ENCODE peak calls at places on chromosome 6, in eight cellular contexts. E, H, M, T, Z, D, X and I are unnamed samples.

GRCh38 chr6:3195695-3196497 is 31.6 kb downstream of the TUBB2B start:
- DNase-seq in E (no peak), H (no peak), M (no peak), T (no peak), Z (peak; percentile 37), D (no peak), X (no peak), I (no peak)

GRCh38 chr6:26233608-26234420 is 131.2 kb upstream of the BTN3A2 start:
- DNase-seq in E (peak; percentile 78), H (peak; percentile 46), M (peak; percentile 83), T (no peak), Z (no peak), D (peak; percentile 63), X (no peak), I (peak; percentile 62)

GRCh38 chr6:41457303-41457670 is 88.9 kb upstream of the FOXP4 start:
- DNase-seq in E (no peak), H (no peak), M (no peak), T (no peak), Z (no peak), D (no peak), X (no peak), I (no peak)

GRCh38 chr6:56172144-56172543 is 75.2 kb downstream of the COL21A1 start:
- DNase-seq in E (no peak), H (no peak), M (no peak), T (no peak), Z (no peak), D (no peak), X (no peak), I (no peak)

GRCh38 chr6:167422934-167423333 is 98.0 kb downstream of the TTLL2 start:
- DNase-seq in E (no peak), H (no peak), M (no peak), T (no peak), Z (no peak), D (no peak), X (no peak), I (no peak)

GRCh38 chr6:47525330-47526057 is 47.9 kb downstream of the CD2AP start:
- DNase-seq in E (no peak), H (no peak), M (no peak), T (no peak), Z (no peak), D (no peak), X (no peak), I (no peak)

GRCh38 chr6:27297857-27298730 is 14.0 kb downstream of the POM121L2 start:
- DNase-seq in E (peak; percentile 41), H (no peak), M (no peak), T (no peak), Z (no peak), D (no peak), X (no peak), I (no peak)

GRCh38 chr6:41469951-41470340 is 76.2 kb upstream of the FOXP4 start:
- DNase-seq in E (no peak), H (no peak), M (no peak), T (no peak), Z (no peak), D (no peak), X (peak; percentile 52), I (no peak)

GRCh38 chr6:125201961-125202729 is 48.6 kb downstream of the TPD52L1 start:
- DNase-seq in E (no peak), H (no peak), M (peak; percentile 79), T (no peak), Z (no peak), D (no peak), X (peak; percentile 53), I (peak; percentile 30)

GRCh38 chr6:169292340-169293124 is 38.9 kb upstream of the THBS2 start:
- DNase-seq in E (no peak), H (no peak), M (peak; percentile 86), T (no peak), Z (no peak), D (no peak), X (no peak), I (peak; percentile 77)

GRCh38 chr6:111658445-111659154 is 52.9 kb upstream of the TRAF3IP2 start:
- DNase-seq in E (no peak), H (no peak), M (no peak), T (no peak), Z (no peak), D (no peak), X (no peak), I (no peak)

GRCh38 chr6:27542485-27542884 is 69.6 kb upstream of the ZNF184 start:
- DNase-seq in E (no peak), H (no peak), M (no peak), T (no peak), Z (no peak), D (no peak), X (no peak), I (no peak)

GRCh38 chr6:4271761-4272505 is 136.6 kb upstream of the ECI2 start:
- DNase-seq in E (no peak), H (no peak), M (no peak), T (no peak), Z (no peak), D (no peak), X (no peak), I (no peak)

GRCh38 chr6:27031302-27031701 is 216.2 kb upstream of the PRSS16 start:
- DNase-seq in E (no peak), H (no peak), M (no peak), T (no peak), Z (no peak), D (no peak), X (no peak), I (no peak)

GRCh38 chr6:34272022-34272926 is 23.5 kb upstream of the SMIM29 start:
- DNase-seq in E (no peak), H (no peak), M (peak; percentile 58), T (no peak), Z (peak; percentile 51), D (no peak), X (no peak), I (no peak)